ENCODE peak calls at places on chromosomes 2 and 18, in seven cellular contexts. One of them, this sample, is unnamed. For H3K4me1, the result is how much of the 10 kb centered on the place peaks cover.

GRCh38 chr2:227450196-227450851 is 21.6 kb upstream of the AGFG1 start:
- DNase-seq in A549: no peak
- DNase-seq in gastrocnemius medialis: no peak
- DNase-seq in heart left ventricle: no peak
- DNase-seq in tibial artery: no peak
- DNase-seq in body of pancreas: no peak
- DNase-seq in CD8-positive, alpha-beta memory T cell: no peak
- DNase-seq in this sample: no peak

GRCh38 chr2:186919272-186919671 is 70.3 kb upstream of the ZSWIM2 start:
- DNase-seq in tibial artery: no peak
- DNase-seq in A549: no peak
- DNase-seq in body of pancreas: no peak
- DNase-seq in gastrocnemius medialis: no peak
- DNase-seq in CD8-positive, alpha-beta memory T cell: no peak
- DNase-seq in heart left ventricle: no peak
- DNase-seq in this sample: no peak

GRCh38 chr2:241891988-241892298 is 22.4 kb downstream of the RTP5 start:
- DNase-seq in CD8-positive, alpha-beta memory T cell: no peak
- DNase-seq in A549: no peak
- DNase-seq in tibial artery: no peak
- DNase-seq in heart left ventricle: no peak
- DNase-seq in body of pancreas: peak
- DNase-seq in gastrocnemius medialis: no peak
- DNase-seq in this sample: no peak

GRCh38 chr2:152336103-152336853 is 1.3 kb downstream of the FMNL2 start:
- DNase-seq in heart left ventricle: peak
- DNase-seq in tibial artery: peak
- DNase-seq in CD8-positive, alpha-beta memory T cell: no peak
- DNase-seq in body of pancreas: peak
- DNase-seq in A549: peak
- DNase-seq in gastrocnemius medialis: peak
- DNase-seq in this sample: no peak

GRCh38 chr2:34104601-34105000 is 505.5 kb upstream of the FAM98A start:
- DNase-seq in body of pancreas: no peak
- DNase-seq in CD8-positive, alpha-beta memory T cell: no peak
- DNase-seq in gastrocnemius medialis: no peak
- DNase-seq in tibial artery: no peak
- DNase-seq in A549: no peak
- DNase-seq in heart left ventricle: no peak
- DNase-seq in this sample: no peak

GRCh38 chr2:3108105-3108504 is 269.5 kb downstream of the EIPR1 start:
- DNase-seq in body of pancreas: no peak
- DNase-seq in gastrocnemius medialis: no peak
- DNase-seq in A549: no peak
- DNase-seq in heart left ventricle: no peak
- DNase-seq in tibial artery: no peak
- DNase-seq in CD8-positive, alpha-beta memory T cell: no peak
- DNase-seq in this sample: no peak

GRCh38 chr2:149019768-149020167 is 18.7 kb upstream of the LYPD6B start:
- DNase-seq in CD8-positive, alpha-beta memory T cell: no peak
- DNase-seq in A549: no peak
- DNase-seq in body of pancreas: no peak
- DNase-seq in heart left ventricle: no peak
- DNase-seq in gastrocnemius medialis: no peak
- DNase-seq in tibial artery: no peak
- DNase-seq in this sample: no peak

GRCh38 chr18:13542520-13542847 is 183.9 kb downstream of the FAM210A start:
- DNase-seq in heart left ventricle: no peak
- DNase-seq in tibial artery: no peak
- DNase-seq in body of pancreas: no peak
- DNase-seq in A549: no peak
- DNase-seq in gastrocnemius medialis: no peak
- DNase-seq in CD8-positive, alpha-beta memory T cell: no peak
- DNase-seq in this sample: no peak

DNA sequence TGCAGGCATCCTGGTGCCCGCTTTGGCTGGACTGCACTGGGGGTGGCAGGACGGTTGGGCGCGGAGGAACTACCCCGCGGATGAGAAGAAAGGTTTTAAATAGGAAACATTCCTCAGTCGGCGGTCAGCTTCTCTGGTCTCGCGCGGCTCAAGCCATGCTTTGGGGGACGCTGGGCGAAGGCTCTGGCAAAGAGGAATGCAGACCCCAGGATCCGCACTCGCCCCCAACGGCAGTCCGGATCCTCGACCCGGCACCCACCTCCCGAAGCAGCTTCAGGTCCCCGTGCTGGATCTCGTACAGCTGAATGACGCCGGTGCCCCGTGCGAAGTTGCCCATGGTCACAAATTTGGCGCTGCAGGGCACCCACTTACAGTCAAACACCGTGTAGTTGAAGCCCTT is 686 bp upstream of the PNO1 start:
- DNase-seq in A549: no peak
- DNase-seq in tibial artery: no peak
- DNase-seq in gastrocnemius medialis: no peak
- DNase-seq in heart left ventricle: no peak
- DNase-seq in CD8-positive, alpha-beta memory T cell: no peak
- DNase-seq in body of pancreas: no peak
- DNase-seq in this sample: no peak
- H3K4me1 ChIP-seq in A549: under half
- H3K4me1 ChIP-seq in tibial artery: under half
- H3K4me1 ChIP-seq in gastrocnemius medialis: under half
- H3K4me1 ChIP-seq in heart left ventricle: under half
- H3K4me1 ChIP-seq in CD8-positive, alpha-beta memory T cell: under half
- H3K4me1 ChIP-seq in body of pancreas: under half
- H3K4me1 ChIP-seq in this sample: under half

GRCh38 chr2:181675241-181675640 is 5.1 kb downstream of the NEUROD1 start:
- DNase-seq in heart left ventricle: no peak
- DNase-seq in gastrocnemius medialis: no peak
- DNase-seq in body of pancreas: no peak
- DNase-seq in CD8-positive, alpha-beta memory T cell: no peak
- DNase-seq in A549: no peak
- DNase-seq in tibial artery: no peak
- DNase-seq in this sample: no peak

GRCh38 chr2:181673178-181673577 is 7.1 kb downstream of the NEUROD1 start:
- DNase-seq in A549: no peak
- DNase-seq in CD8-positive, alpha-beta memory T cell: no peak
- DNase-seq in tibial artery: no peak
- DNase-seq in gastrocnemius medialis: no peak
- DNase-seq in body of pancreas: no peak
- DNase-seq in heart left ventricle: no peak
- DNase-seq in this sample: no peak

GRCh38 chr2:181672255-181673008 is 7.9 kb downstream of the NEUROD1 start:
- DNase-seq in body of pancreas: no peak
- DNase-seq in tibial artery: no peak
- DNase-seq in gastrocnemius medialis: no peak
- DNase-seq in A549: no peak
- DNase-seq in heart left ventricle: no peak
- DNase-seq in CD8-positive, alpha-beta memory T cell: no peak
- DNase-seq in this sample: no peak

GRCh38 chr2:181678033-181678586 is 2.2 kb downstream of the NEUROD1 start:
- DNase-seq in body of pancreas: peak
- DNase-seq in gastrocnemius medialis: no peak
- DNase-seq in tibial artery: peak
- DNase-seq in heart left ventricle: peak
- DNase-seq in A549: no peak
- DNase-seq in CD8-positive, alpha-beta memory T cell: peak
- DNase-seq in this sample: peak

GRCh38 chr2:181674466-181674865 is 5.9 kb downstream of the NEUROD1 start:
- DNase-seq in body of pancreas: no peak
- DNase-seq in A549: no peak
- DNase-seq in heart left ventricle: no peak
- DNase-seq in tibial artery: no peak
- DNase-seq in CD8-positive, alpha-beta memory T cell: no peak
- DNase-seq in gastrocnemius medialis: no peak
- DNase-seq in this sample: no peak
- H3K4me1 ChIP-seq in body of pancreas: under half
- H3K4me1 ChIP-seq in A549: under half
- H3K4me1 ChIP-seq in heart left ventricle: under half
- H3K4me1 ChIP-seq in tibial artery: under half
- H3K4me1 ChIP-seq in CD8-positive, alpha-beta memory T cell: under half
- H3K4me1 ChIP-seq in gastrocnemius medialis: under half
- H3K4me1 ChIP-seq in this sample: under half

DNA sequence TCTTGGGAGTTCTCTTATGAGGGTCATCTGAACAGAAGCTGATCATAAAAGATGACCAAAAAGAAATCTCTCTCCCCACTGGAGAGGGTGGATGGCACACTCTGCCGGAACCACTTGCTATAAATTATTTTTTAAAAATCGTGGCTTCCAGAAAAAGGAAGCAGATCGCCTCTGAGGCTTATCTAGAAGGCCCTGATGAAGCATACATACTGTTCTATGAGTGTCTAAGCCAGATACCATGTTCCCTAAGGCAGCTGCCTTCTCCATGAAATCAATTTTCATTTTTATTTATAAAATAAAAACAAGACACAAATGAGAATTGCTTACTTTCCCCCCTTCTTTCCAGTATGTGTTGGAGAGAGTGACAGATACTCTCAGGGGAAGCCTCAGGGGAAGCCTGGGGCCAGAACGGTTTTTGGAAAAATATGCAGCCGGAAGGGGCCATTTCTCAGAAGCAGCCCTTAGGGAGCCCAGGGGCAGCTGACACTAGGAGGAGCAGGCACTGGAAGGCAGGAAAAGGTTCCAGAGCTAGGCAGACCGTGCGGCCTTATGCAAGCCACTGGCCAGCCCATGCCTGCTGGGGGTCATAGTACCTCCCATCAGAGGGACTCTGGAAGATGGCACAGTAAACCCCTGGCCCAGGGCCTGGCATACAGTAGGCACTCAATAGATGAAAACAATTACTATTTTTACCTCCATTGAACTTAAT is 130.6 kb downstream of the CABLES1 start:
- DNase-seq in tibial artery: no peak
- DNase-seq in gastrocnemius medialis: no peak
- DNase-seq in heart left ventricle: no peak
- DNase-seq in CD8-positive, alpha-beta memory T cell: no peak
- DNase-seq in body of pancreas: no peak
- DNase-seq in A549: no peak
- DNase-seq in this sample: no peak
- H3K4me1 ChIP-seq in tibial artery: under half
- H3K4me1 ChIP-seq in gastrocnemius medialis: under half
- H3K4me1 ChIP-seq in heart left ventricle: under half
- H3K4me1 ChIP-seq in CD8-positive, alpha-beta memory T cell: under half
- H3K4me1 ChIP-seq in body of pancreas: under half
- H3K4me1 ChIP-seq in A549: under half
- H3K4me1 ChIP-seq in this sample: under half

GRCh38 chr2:231924889-231925275 is 1.3 kb downstream of the NPPC start:
- DNase-seq in heart left ventricle: no peak
- DNase-seq in A549: peak
- DNase-seq in gastrocnemius medialis: no peak
- DNase-seq in CD8-positive, alpha-beta memory T cell: no peak
- DNase-seq in tibial artery: no peak
- DNase-seq in body of pancreas: no peak
- DNase-seq in this sample: no peak

GRCh38 chr2:231922311-231922710 is 3.9 kb downstream of the NPPC start:
- DNase-seq in body of pancreas: no peak
- DNase-seq in CD8-positive, alpha-beta memory T cell: no peak
- DNase-seq in heart left ventricle: no peak
- DNase-seq in A549: no peak
- DNase-seq in tibial artery: peak
- DNase-seq in gastrocnemius medialis: no peak
- DNase-seq in this sample: no peak

GRCh38 chr2:231922945-231923344 is 3.3 kb downstream of the NPPC start:
- DNase-seq in body of pancreas: no peak
- DNase-seq in heart left ventricle: no peak
- DNase-seq in A549: no peak
- DNase-seq in CD8-positive, alpha-beta memory T cell: no peak
- DNase-seq in gastrocnemius medialis: no peak
- DNase-seq in tibial artery: peak
- DNase-seq in this sample: no peak

GRCh38 chr2:231925303-231926179 is 655 bp downstream of the NPPC start:
- DNase-seq in heart left ventricle: peak
- DNase-seq in tibial artery: peak
- DNase-seq in A549: peak
- DNase-seq in gastrocnemius medialis: peak
- DNase-seq in body of pancreas: peak
- DNase-seq in CD8-positive, alpha-beta memory T cell: peak
- DNase-seq in this sample: peak

GRCh38 chr2:231923951-231924888 is 2.0 kb downstream of the NPPC start:
- DNase-seq in gastrocnemius medialis: no peak
- DNase-seq in tibial artery: no peak
- DNase-seq in body of pancreas: no peak
- DNase-seq in A549: no peak
- DNase-seq in heart left ventricle: no peak
- DNase-seq in CD8-positive, alpha-beta memory T cell: no peak
- DNase-seq in this sample: no peak
- H3K4me1 ChIP-seq in gastrocnemius medialis: under half
- H3K4me1 ChIP-seq in tibial artery: under half
- H3K4me1 ChIP-seq in body of pancreas: under half
- H3K4me1 ChIP-seq in A549: under half
- H3K4me1 ChIP-seq in heart left ventricle: under half
- H3K4me1 ChIP-seq in CD8-positive, alpha-beta memory T cell: under half
- H3K4me1 ChIP-seq in this sample: under half

GRCh38 chr2:135663148-135663700 is 78.4 kb upstream of the UBXN4 start:
- DNase-seq in body of pancreas: no peak
- DNase-seq in tibial artery: no peak
- DNase-seq in A549: no peak
- DNase-seq in gastrocnemius medialis: no peak
- DNase-seq in heart left ventricle: no peak
- DNase-seq in CD8-positive, alpha-beta memory T cell: no peak
- DNase-seq in this sample: no peak
- H3K4me1 ChIP-seq in body of pancreas: under half
- H3K4me1 ChIP-seq in tibial artery: under half
- H3K4me1 ChIP-seq in A549: under half
- H3K4me1 ChIP-seq in gastrocnemius medialis: under half
- H3K4me1 ChIP-seq in heart left ventricle: under half
- H3K4me1 ChIP-seq in CD8-positive, alpha-beta memory T cell: under half
- H3K4me1 ChIP-seq in this sample: under half

This sample was measured in CD8-positive, alpha-beta T cell.